ENCODE peak calls at places on chromosome X, in four cellular contexts. Y, Q, B and K are unnamed samples. For H3K27me3, the result is how much of the 10 kb centered on the place peaks cover.

GRCh38 chrX:114959729-114960128 is 57.7 kb downstream of the IL13RA2 start:
- DNase-seq in Y (no peak), Q (peak), B (no peak), K (peak)

GRCh38 chrX:74925210-74926088 is at the start of gene NEXMIF:
- DNase-seq in Y (peak), Q (no peak), B (peak), K (peak)

GRCh38 chrX:134654398-134655012 is 3.8 kb downstream of the PLAC1 start:
- DNase-seq in Y (no peak), Q (no peak), B (no peak), K (no peak)

GRCh38 chrX:132413459-132413858 is 75.4 kb downstream of the MBNL3 start:
- DNase-seq in Y (no peak), Q (no peak), B (no peak), K (no peak)

GRCh38 chrX:18465051-18465450 is 39.6 kb downstream of the CDKL5 start:
- DNase-seq in Y (no peak), Q (no peak), B (no peak), K (no peak)

GRCh38 chrX:22699591-22700091 is 300.1 kb upstream of the DDX53 start:
- DNase-seq in Y (no peak), Q (peak), B (no peak), K (peak)

GRCh38 chrX:38335382-38335781 is 8.1 kb upstream of the RPGR start:
- DNase-seq in Y (no peak), Q (no peak), B (no peak), K (no peak)

GRCh38 chrX:85359051-85359450 is 20.4 kb downstream of the POF1B start:
- DNase-seq in Y (peak), Q (no peak), B (no peak), K (no peak)

GRCh38 chrX:154712781-154713391 is 38.0 kb downstream of the GAB3 start:
- DNase-seq in Y (no peak), Q (peak), B (no peak), K (peak)

GRCh38 chrX:148599404-148599803 is 99.0 kb downstream of the AFF2 start:
- DNase-seq in Y (no peak), Q (no peak), B (no peak), K (no peak)

GRCh38 chrX:104136241-104137019 is 20.4 kb downstream of the SLC25A53 start:
- DNase-seq in Y (peak), Q (peak), B (no peak), K (peak)

GRCh38 chrX:69501433-69501832 is 2.7 kb upstream of the NALF2 start:
- DNase-seq in Y (no peak), Q (no peak), B (no peak), K (no peak)

GRCh38 chrX:149830192-149830873 is 48.6 kb downstream of the MAGEA9 start:
- DNase-seq in Y (no peak), Q (peak), B (no peak), K (peak)

GRCh38 chrX:10505726-10506125 is 114.7 kb downstream of the MID1 start:
- DNase-seq in Y (no peak), Q (no peak), B (no peak), K (no peak)

GRCh38 chrX:13851996-13852695 is 35.3 kb upstream of the GPM6B start:
- DNase-seq in Y (no peak), Q (no peak), B (no peak), K (peak)

GRCh38 chrX:132532955-132533354 is 44.1 kb upstream of the MBNL3 start:
- DNase-seq in Y (no peak), Q (peak), B (no peak), K (peak)

GRCh38 chrX:8349816-8350544 is 114.7 kb upstream of the VCX3B start:
- DNase-seq in Y (no peak), Q (no peak), B (no peak), K (no peak)

GRCh38 chrX:46247456-46247855 is 297.8 kb downstream of the ZNF674 start:
- DNase-seq in Y (no peak), Q (no peak), B (no peak), K (peak)

GRCh38 chrX:33149085-33149484 is 62.3 kb downstream of the DMD start:
- DNase-seq in Y (no peak), Q (no peak), B (no peak), K (no peak)

GRCh38 chrX:39814391-39814790 is 283.4 kb downstream of the BCOR start:
- DNase-seq in Y (peak), Q (peak), B (no peak), K (no peak)

GRCh38 chrX:103919336-103919682 is 43.1 kb upstream of the TMSB15B start:
- DNase-seq in Y (peak), Q (peak), B (no peak), K (peak)

GRCh38 chrX:74923942-74924448 is 1.3 kb downstream of the NEXMIF start:
- DNase-seq in Y (peak), Q (no peak), B (peak), K (no peak)

GRCh38 chrX:66961665-66962064 is 322.8 kb upstream of the EDA2R start:
- DNase-seq in Y (no peak), Q (no peak), B (no peak), K (no peak)

GRCh38 chrX:130144509-130144908 is 21.1 kb downstream of the AIFM1 start:
- DNase-seq in Y (no peak), Q (peak), B (no peak), K (peak)

GRCh38 chrX:42821803-42822443 is 44.0 kb upstream of the PPP1R2C start:
- DNase-seq in Y (no peak), Q (no peak), B (no peak), K (no peak)

GRCh38 chrX:146186540-146186939 is 368.9 kb downstream of the SLITRK2 start:
- DNase-seq in Y (no peak), Q (no peak), B (no peak), K (no peak)

GRCh38 chrX:118577041-118577440 is 81.4 kb downstream of the DOCK11 start:
- DNase-seq in Y (no peak), Q (no peak), B (peak), K (no peak)

GRCh38 chrX:146224442-146224841 is 406.8 kb downstream of the SLITRK2 start:
- DNase-seq in Y (no peak), Q (no peak), B (no peak), K (no peak)

GRCh38 chrX:46573896-46574336 is 351 bp downstream of the CHST7 start:
- DNase-seq in Y (peak), Q (peak), B (peak), K (peak)

GRCh38 chrX:150902434-150903109 is 4.1 kb upstream of the CD99L2 start:
- DNase-seq in Y (no peak), Q (no peak), B (no peak), K (no peak)

GRCh38 chrX:1521459-1521956 is 15.5 kb downstream of the P2RY8 start:
- DNase-seq in Y (peak), Q (no peak), B (no peak), K (no peak)

GRCh38 chrX:39309721-39310152 is 508.5 kb downstream of the MID1IP1 start:
- DNase-seq in Y (no peak), Q (no peak), B (no peak), K (no peak)

GRCh38 chrX:40127052-40127451 is 29.3 kb upstream of the BCOR start:
- DNase-seq in Y (no peak), Q (no peak), B (no peak), K (no peak)

GRCh38 chrX:49040376-49040955 is 2.7 kb downstream of the TFE3 start:
- DNase-seq in Y (no peak), Q (peak), B (no peak), K (peak)
- H3K4me3 ChIP-seq in Y (no peak), Q (peak), B (peak), K (peak)

GRCh38 chrX:71623714-71624113 is 5.4 kb upstream of the CXCR3 start:
- DNase-seq in Y (peak), Q (no peak), B (no peak), K (no peak)

GRCh38 chrX:71619193-71619592 is 882 bp upstream of the CXCR3 start:
- DNase-seq in Y (no peak), Q (no peak), B (no peak), K (no peak)

GRCh38 chrX:71622347-71623104 is 4.2 kb upstream of the CXCR3 start:
- DNase-seq in Y (peak), Q (peak), B (peak), K (peak)

GRCh38 chrX:71623105-71623450 is 4.8 kb upstream of the CXCR3 start:
- DNase-seq in Y (no peak), Q (no peak), B (no peak), K (no peak)

GRCh38 chrX:71621644-71622346 is 3.5 kb upstream of the CXCR3 start:
- DNase-seq in Y (peak), Q (peak), B (no peak), K (no peak)
- H3K27me3 ChIP-seq in Y (under half), Q (under half), B (under half), K (under half)

GRCh38 chrX:143634373-143634685 is 1.6 kb downstream of the SLITRK4 start:
- DNase-seq in Y (no peak), Q (no peak), B (no peak), K (no peak)
- H3K4me3 ChIP-seq in Y (peak), Q (no peak), B (peak), K (no peak)

GRCh38 chrX:12330841-12331240 is 192.6 kb downstream of the FRMPD4 start:
- DNase-seq in Y (no peak), Q (no peak), B (no peak), K (no peak)
- H3K27me3 ChIP-seq in Y (under half), Q (under half), B (under half), K (under half)

DNA sequence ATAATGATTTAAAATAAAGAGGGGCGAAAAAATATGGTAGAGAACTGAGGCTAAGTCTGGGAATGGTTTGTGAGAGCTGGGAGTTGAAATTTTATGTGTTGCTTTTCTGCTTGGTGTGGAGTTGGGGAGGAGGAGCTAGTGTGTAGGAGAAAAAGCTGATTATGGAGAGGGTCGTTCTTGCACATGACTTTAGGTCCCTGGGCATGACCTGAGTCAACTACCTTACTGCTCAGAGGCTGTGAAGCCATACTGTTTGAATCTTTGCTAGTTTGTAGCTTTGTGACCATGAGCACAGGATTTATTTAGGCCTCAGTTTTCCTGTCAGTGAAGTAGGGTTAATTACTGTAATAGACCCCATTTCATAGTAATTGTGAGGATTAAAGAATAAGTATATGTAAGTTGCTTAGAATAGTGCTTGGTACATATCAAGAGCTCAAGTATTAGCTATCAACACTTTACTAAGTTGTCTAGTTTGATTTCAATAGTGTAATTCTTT is 78.6 kb downstream of the KDM6A start:
- DNase-seq in Y (no peak), Q (no peak), B (no peak), K (no peak)
- H3K4me3 ChIP-seq in Y (no peak), Q (no peak), B (no peak), K (no peak)

GRCh38 chrX:110281377-110281776 is 36.5 kb downstream of the AMMECR1 start:
- DNase-seq in Y (no peak), Q (no peak), B (no peak), K (no peak)
- H3K27me3 ChIP-seq in Y (under half), Q (under half), B (under half), K (under half)

GRCh38 chrX:48761674-48762471 is at the start of gene GLOD5:
- DNase-seq in Y (peak), Q (no peak), B (peak), K (peak)
- H3K4me3 ChIP-seq in Y (peak), Q (no peak), B (no peak), K (no peak)

DNA sequence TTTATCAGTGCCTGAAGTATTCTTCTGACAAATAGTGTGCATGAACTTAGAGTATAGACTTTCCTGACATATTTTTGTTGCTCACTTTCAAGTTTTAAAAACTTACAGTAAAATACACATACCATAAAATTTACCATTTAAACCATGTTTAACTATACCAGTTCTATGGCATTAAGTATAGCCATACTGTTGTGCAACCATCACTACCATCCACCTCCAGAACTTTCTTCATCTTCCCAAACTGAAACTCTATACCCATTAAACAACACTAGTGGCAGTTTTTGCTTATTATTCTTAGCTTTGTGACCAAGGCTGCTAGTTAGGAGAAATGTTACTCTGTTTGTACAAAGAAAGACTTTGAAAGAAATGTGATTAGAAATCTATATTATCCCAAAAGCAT is 25.8 kb downstream of the ATP7A start:
- DNase-seq in Y (no peak), Q (peak), B (no peak), K (no peak)
- H3K27me3 ChIP-seq in Y (under half), Q (under half), B (under half), K (under half)